ENCODE peak calls at places on chromosomes 5 and 9, in five cellular contexts. T, Y, S, C and D are unnamed samples. For H3K36me3, the result is how much of the 10 kb centered on the place peaks cover.

GRCh38 chr9:81595887-81596558 is 93.3 kb downstream of the TLE1 start:
- DNase-seq in C (no peak), Y (no peak), S (no peak), T (no peak), D (no peak)

GRCh38 chr5:131814990-131815389 is 18.2 kb upstream of the FNIP1 start:
- DNase-seq in Y (no peak), S (no peak), C (no peak), T (peak), D (no peak)

GRCh38 chr9:137220317-137221094 is 1.5 kb downstream of the RNF208 start:
- DNase-seq in S (no peak), C (no peak), T (no peak), Y (no peak), D (no peak)

GRCh38 chr5:109705596-109705995 is 15.9 kb downstream of the MAN2A1 start:
- DNase-seq in Y (no peak), T (no peak), S (no peak), C (no peak), D (no peak)

GRCh38 chr5:172638209-172638768 is 2.8 kb upstream of the NEURL1B start:
- DNase-seq in C (peak), Y (peak), T (no peak), S (no peak), D (peak)

GRCh38 chr9:63817622-63818518 is 1467.1 kb downstream of the FOXD4L5 start:
- DNase-seq in C (peak), Y (peak), S (peak), T (no peak), D (peak)

GRCh38 chr5:137209232-137209810 is 289.8 kb downstream of the SPOCK1 start:
- DNase-seq in S (no peak), Y (no peak), C (no peak), T (no peak), D (no peak)

GRCh38 chr5:135880278-135880677 is 15.4 kb downstream of the IL9 start:
- DNase-seq in Y (no peak), T (no peak), S (no peak), C (no peak), D (no peak)

GRCh38 chr5:134148986-134149539 is 27.7 kb downstream of the SKP1 start:
- DNase-seq in S (no peak), Y (no peak), C (no peak), T (no peak), D (no peak)

GRCh38 chr9:135851748-135852147 is 55.6 kb downstream of the CAMSAP1 start:
- DNase-seq in C (no peak), T (no peak), S (no peak), Y (no peak), D (no peak)

GRCh38 chr5:135264451-135265445 is 134.3 kb downstream of the MACROH2A1 start:
- DNase-seq in S (no peak), T (no peak), Y (no peak), C (no peak), D (no peak)

GRCh38 chr9:84154320-84154719 is 173.7 kb downstream of the RMI1 start:
- DNase-seq in Y (no peak), C (no peak), S (no peak), T (no peak), D (no peak)

DNA sequence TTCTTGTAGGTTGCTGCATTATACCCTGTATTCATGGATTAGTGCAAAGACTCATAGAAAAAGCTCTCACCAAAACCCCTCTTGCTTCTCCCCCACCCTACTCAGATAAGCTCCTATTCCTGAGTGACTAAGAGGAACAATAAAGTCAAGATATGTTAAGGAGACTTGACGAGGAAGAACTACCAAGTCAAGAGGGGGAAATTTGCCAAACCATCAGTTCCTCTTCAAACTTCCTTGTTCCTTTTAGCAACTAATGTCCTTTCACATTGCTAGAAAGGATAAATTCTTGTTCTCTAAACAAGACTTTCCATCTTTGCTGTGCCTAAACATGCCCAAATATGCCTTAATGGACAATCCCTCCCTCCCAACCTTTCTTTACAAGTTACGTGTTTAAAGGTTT is 27.0 kb downstream of the CNOT8 start:
- DNase-seq in S (no peak), T (no peak), C (no peak), Y (no peak), D (no peak)
- H3K36me3 ChIP-seq in S (under half), T (under half), C (under half), Y (under half), D (half or more)

GRCh38 chr9:120440791-120441190 is 139.2 kb downstream of the CDK5RAP2 start:
- DNase-seq in T (no peak), Y (no peak), C (no peak), S (no peak), D (no peak)
- H3K36me3 ChIP-seq in T (under half), Y (under half), C (under half), S (half or more), D (half or more)

DNA sequence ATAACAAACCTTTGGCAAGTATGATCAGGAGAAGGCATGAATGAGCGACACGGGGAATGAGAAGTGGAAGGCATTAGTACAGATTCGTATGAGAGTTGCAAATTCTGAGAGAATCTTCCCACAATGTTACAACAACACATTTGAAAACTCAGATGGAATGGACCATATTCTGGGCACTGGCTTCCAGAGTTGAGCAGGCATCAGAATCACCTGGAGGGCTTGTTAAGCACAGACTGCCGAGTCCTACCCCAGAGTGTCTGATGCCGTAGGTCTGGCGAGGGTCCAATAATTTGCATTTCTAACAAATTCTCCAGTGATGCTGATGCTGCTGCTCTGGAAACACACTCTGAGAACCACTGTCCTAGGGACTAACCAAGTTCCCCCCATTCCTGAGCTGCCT is 2.9 kb upstream of the TLX3 start:
- DNase-seq in Y (no peak), S (no peak), C (no peak), T (no peak), D (no peak)
- H3K36me3 ChIP-seq in Y (under half), S (under half), C (under half), T (under half), D (under half)

GRCh38 chr9:95497772-95498171 is 19.0 kb downstream of the PTCH1 start:
- DNase-seq in S (no peak), C (no peak), T (no peak), Y (no peak), D (no peak)
- H3K36me3 ChIP-seq in S (under half), C (under half), T (under half), Y (under half), D (under half)

GRCh38 chr9:104108315-104108714 is 14.2 kb downstream of the SMC2 start:
- DNase-seq in T (no peak), Y (no peak), C (no peak), S (no peak), D (no peak)

GRCh38 chr9:104110509-104110908 is 16.4 kb downstream of the SMC2 start:
- DNase-seq in Y (no peak), T (no peak), S (no peak), C (no peak), D (no peak)

GRCh38 chr9:104104407-104104806 is 10.3 kb downstream of the SMC2 start:
- DNase-seq in T (no peak), C (no peak), Y (no peak), S (no peak), D (no peak)

GRCh38 chr9:104107799-104108198 is 13.7 kb downstream of the SMC2 start:
- DNase-seq in C (no peak), S (no peak), Y (no peak), T (no peak), D (no peak)
- H3K36me3 ChIP-seq in C (under half), S (under half), Y (under half), T (under half), D (half or more)

DNA sequence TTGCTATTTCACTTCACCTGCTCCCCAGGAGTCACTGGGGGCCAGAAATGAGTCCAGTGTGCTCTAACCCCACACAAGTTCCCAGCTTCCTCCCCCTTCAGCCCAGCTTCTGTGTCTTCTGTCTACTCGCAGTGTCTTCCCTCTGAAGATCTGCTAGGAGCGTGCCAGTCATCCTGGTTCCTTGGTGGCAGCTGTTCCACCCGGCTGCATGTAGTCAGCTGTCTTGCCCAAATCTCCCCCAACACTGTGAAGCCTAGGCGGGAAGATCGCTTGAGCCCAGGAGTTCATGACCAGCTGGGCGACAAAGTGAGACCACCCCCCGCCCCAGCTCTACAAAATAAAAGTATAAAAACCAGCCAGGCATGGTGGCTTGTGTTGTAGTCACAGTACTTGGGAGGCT is 154.0 kb downstream of the GDNF start:
- DNase-seq in C (no peak), T (no peak), S (no peak), Y (no peak), D (no peak)
- H3K36me3 ChIP-seq in C (under half), T (under half), S (under half), Y (under half), D (under half)